ENCODE peak calls at places on chromosomes 16 and 17, in ten cellular contexts. H, I, N, P, C, L, J, F, K and Q are unnamed samples.

GRCh38 chr17:40645291-40645690 is 2.3 kb downstream of the SMARCE1 start:
- DNase-seq in H (no peak), F (no peak), I (no peak), K (no peak), L (no peak), C (no peak), N (no peak), P (no peak), J (no peak), Q (no peak)

GRCh38 chr16:51392651-51393187 is 241.6 kb upstream of the SALL1 start:
- DNase-seq in N (no peak), C (no peak), J (no peak), I (no peak), P (no peak), K (no peak), H (no peak), L (no peak), F (peak; percentile 68), Q (no peak)

GRCh38 chr16:27780468-27781194 is 230.7 kb downstream of the KATNIP start:
- DNase-seq in I (no peak), P (no peak), J (no peak), H (no peak), N (no peak), C (no peak), L (no peak), K (no peak), F (no peak), Q (no peak)

GRCh38 chr16:14497245-14498082 is 132.6 kb downstream of the PARN start:
- DNase-seq in I (no peak), J (no peak), H (no peak), P (no peak), C (no peak), L (no peak), N (no peak), F (no peak), K (no peak), Q (no peak)

GRCh38 chr17:79711715-79712305 is 18.9 kb upstream of the ENPP7 start:
- DNase-seq in J (no peak), F (no peak), N (no peak), C (no peak), I (no peak), H (no peak), K (no peak), P (no peak), L (no peak), Q (no peak)

GRCh38 chr17:56297142-56297541 is 143.9 kb downstream of the ANKFN1 start:
- DNase-seq in K (no peak), L (no peak), N (no peak), C (no peak), I (no peak), H (no peak), P (no peak), J (no peak), F (peak; percentile 42), Q (peak; percentile 68)

GRCh38 chr16:67882374-67883145 is 2.1 kb upstream of the NRN1L start:
- DNase-seq in P (peak; percentile 80), L (peak; percentile 67), N (no peak), K (no peak), J (no peak), C (no peak), F (no peak), H (no peak), I (no peak), Q (no peak)

GRCh38 chr16:50259334-50260205 is 6.8 kb upstream of the ADCY7 start:
- DNase-seq in L (peak; percentile 22), C (no peak), N (peak; percentile 80), I (no peak), J (no peak), H (no peak), F (peak; percentile 48), P (peak; percentile 78), K (no peak), Q (no peak)

GRCh38 chr17:81551458-81552243 is 502 bp downstream of the FAAP100 start:
- DNase-seq in I (no peak), C (no peak), L (no peak), P (peak; percentile 50), K (no peak), H (no peak), J (no peak), N (no peak), F (no peak), Q (peak; percentile 23)